ENCODE peak calls at places on chromosomes 5 and 9, in eight cellular contexts. One of them, this sample, is unnamed.
A peak's percentile ranks its signal among the peaks of the same experiment; 100 is the strongest.

GRCh38 chr9:6356904-6357303 is 28.7 kb downstream of the TPD52L3 start:
- DNase-seq in mesothelial cell of epicardium: no peak
- DNase-seq in stimulated activated naive CD8-positive, alpha-beta T cell treated with anti-CD3 and anti-CD28 coated beads, Interleukin-15, amount 100 ng/mL, for 72 hours: no peak
- DNase-seq in B cell: no peak
- DNase-seq in NCI-H1105 treated with DMSO at 0.1 percent for 48 hours: no peak
- DNase-seq in EL: no peak
- DNase-seq in HCEC 1CT: no peak
- DNase-seq in GM19239: no peak
- DNase-seq in this sample: no peak

GRCh38 chr5:83077662-83078261 is 415 bp downstream of the XRCC4 start:
- DNase-seq in mesothelial cell of epicardium: no peak
- DNase-seq in stimulated activated naive CD8-positive, alpha-beta T cell treated with anti-CD3 and anti-CD28 coated beads, Interleukin-15, amount 100 ng/mL, for 72 hours: no peak
- DNase-seq in B cell: no peak
- DNase-seq in NCI-H1105 treated with DMSO at 0.1 percent for 48 hours: no peak
- DNase-seq in EL: peak; percentile 45
- DNase-seq in HCEC 1CT: peak; percentile 37
- DNase-seq in GM19239: no peak
- DNase-seq in this sample: no peak

GRCh38 chr9:112354081-112354743 is 20.8 kb upstream of the PTBP3 start:
- DNase-seq in mesothelial cell of epicardium: no peak
- DNase-seq in stimulated activated naive CD8-positive, alpha-beta T cell treated with anti-CD3 and anti-CD28 coated beads, Interleukin-15, amount 100 ng/mL, for 72 hours: no peak
- DNase-seq in B cell: no peak
- DNase-seq in NCI-H1105 treated with DMSO at 0.1 percent for 48 hours: no peak
- DNase-seq in EL: no peak
- DNase-seq in HCEC 1CT: no peak
- DNase-seq in GM19239: no peak
- DNase-seq in this sample: no peak

GRCh38 chr9:4327504-4328191 is 27.8 kb upstream of the GLIS3 start:
- DNase-seq in mesothelial cell of epicardium: no peak
- DNase-seq in stimulated activated naive CD8-positive, alpha-beta T cell treated with anti-CD3 and anti-CD28 coated beads, Interleukin-15, amount 100 ng/mL, for 72 hours: no peak
- DNase-seq in B cell: no peak
- DNase-seq in NCI-H1105 treated with DMSO at 0.1 percent for 48 hours: no peak
- DNase-seq in EL: peak; percentile 88
- DNase-seq in HCEC 1CT: peak; percentile 58
- DNase-seq in GM19239: no peak
- DNase-seq in this sample: no peak

GRCh38 chr5:153896701-153897100 is 142.0 kb downstream of the FAM114A2 start:
- DNase-seq in mesothelial cell of epicardium: no peak
- DNase-seq in stimulated activated naive CD8-positive, alpha-beta T cell treated with anti-CD3 and anti-CD28 coated beads, Interleukin-15, amount 100 ng/mL, for 72 hours: no peak
- DNase-seq in B cell: no peak
- DNase-seq in NCI-H1105 treated with DMSO at 0.1 percent for 48 hours: peak; percentile 81
- DNase-seq in EL: peak; percentile 66
- DNase-seq in HCEC 1CT: peak; percentile 77
- DNase-seq in GM19239: peak; percentile 18
- DNase-seq in this sample: no peak

GRCh38 chr5:175460126-175460525 is 16.1 kb upstream of the DRD1 start:
- DNase-seq in mesothelial cell of epicardium: no peak
- DNase-seq in stimulated activated naive CD8-positive, alpha-beta T cell treated with anti-CD3 and anti-CD28 coated beads, Interleukin-15, amount 100 ng/mL, for 72 hours: no peak
- DNase-seq in B cell: no peak
- DNase-seq in NCI-H1105 treated with DMSO at 0.1 percent for 48 hours: peak; percentile 39
- DNase-seq in EL: peak; percentile 17
- DNase-seq in HCEC 1CT: no peak
- DNase-seq in GM19239: no peak
- DNase-seq in this sample: no peak

GRCh38 chr9:135910197-135910596 is 2.9 kb upstream of the CAMSAP1 start:
- DNase-seq in mesothelial cell of epicardium: no peak
- DNase-seq in stimulated activated naive CD8-positive, alpha-beta T cell treated with anti-CD3 and anti-CD28 coated beads, Interleukin-15, amount 100 ng/mL, for 72 hours: no peak
- DNase-seq in B cell: no peak
- DNase-seq in NCI-H1105 treated with DMSO at 0.1 percent for 48 hours: no peak
- DNase-seq in EL: no peak
- DNase-seq in HCEC 1CT: no peak
- DNase-seq in GM19239: no peak
- DNase-seq in this sample: no peak

GRCh38 chr5:149438711-149439132 is 59.6 kb upstream of the IL17B start:
- DNase-seq in mesothelial cell of epicardium: no peak
- DNase-seq in stimulated activated naive CD8-positive, alpha-beta T cell treated with anti-CD3 and anti-CD28 coated beads, Interleukin-15, amount 100 ng/mL, for 72 hours: no peak
- DNase-seq in B cell: no peak
- DNase-seq in NCI-H1105 treated with DMSO at 0.1 percent for 48 hours: no peak
- DNase-seq in EL: no peak
- DNase-seq in HCEC 1CT: no peak
- DNase-seq in GM19239: no peak
- DNase-seq in this sample: no peak

GRCh38 chr5:93512799-93513198 is 68.2 kb downstream of the NR2F1-AS1 start:
- DNase-seq in mesothelial cell of epicardium: no peak
- DNase-seq in stimulated activated naive CD8-positive, alpha-beta T cell treated with anti-CD3 and anti-CD28 coated beads, Interleukin-15, amount 100 ng/mL, for 72 hours: no peak
- DNase-seq in B cell: no peak
- DNase-seq in NCI-H1105 treated with DMSO at 0.1 percent for 48 hours: no peak
- DNase-seq in EL: peak; percentile 87
- DNase-seq in HCEC 1CT: peak; percentile 92
- DNase-seq in GM19239: no peak
- DNase-seq in this sample: peak; percentile 56

GRCh38 chr9:12849486-12850010 is 74.7 kb downstream of the LURAP1L start:
- DNase-seq in mesothelial cell of epicardium: no peak
- DNase-seq in stimulated activated naive CD8-positive, alpha-beta T cell treated with anti-CD3 and anti-CD28 coated beads, Interleukin-15, amount 100 ng/mL, for 72 hours: no peak
- DNase-seq in B cell: no peak
- DNase-seq in NCI-H1105 treated with DMSO at 0.1 percent for 48 hours: peak; percentile 13
- DNase-seq in EL: no peak
- DNase-seq in HCEC 1CT: no peak
- DNase-seq in GM19239: no peak
- DNase-seq in this sample: no peak

GRCh38 chr5:50727149-50727496 is 60.7 kb downstream of the PARP8 start:
- DNase-seq in mesothelial cell of epicardium: no peak
- DNase-seq in stimulated activated naive CD8-positive, alpha-beta T cell treated with anti-CD3 and anti-CD28 coated beads, Interleukin-15, amount 100 ng/mL, for 72 hours: no peak
- DNase-seq in B cell: no peak
- DNase-seq in NCI-H1105 treated with DMSO at 0.1 percent for 48 hours: no peak
- DNase-seq in EL: peak; percentile 21
- DNase-seq in HCEC 1CT: peak; percentile 20
- DNase-seq in GM19239: no peak
- DNase-seq in this sample: no peak

GRCh38 chr9:26809795-26810194 is 82.8 kb downstream of the CAAP1 start:
- DNase-seq in mesothelial cell of epicardium: no peak
- DNase-seq in stimulated activated naive CD8-positive, alpha-beta T cell treated with anti-CD3 and anti-CD28 coated beads, Interleukin-15, amount 100 ng/mL, for 72 hours: no peak
- DNase-seq in B cell: no peak
- DNase-seq in NCI-H1105 treated with DMSO at 0.1 percent for 48 hours: no peak
- DNase-seq in EL: peak; percentile 77
- DNase-seq in HCEC 1CT: peak; percentile 63
- DNase-seq in GM19239: no peak
- DNase-seq in this sample: peak; percentile 54

GRCh38 chr5:177388521-177389052 is 4.4 kb downstream of the SLC34A1 start:
- DNase-seq in mesothelial cell of epicardium: no peak
- DNase-seq in stimulated activated naive CD8-positive, alpha-beta T cell treated with anti-CD3 and anti-CD28 coated beads, Interleukin-15, amount 100 ng/mL, for 72 hours: no peak
- DNase-seq in B cell: no peak
- DNase-seq in NCI-H1105 treated with DMSO at 0.1 percent for 48 hours: no peak
- DNase-seq in EL: no peak
- DNase-seq in HCEC 1CT: no peak
- DNase-seq in GM19239: no peak
- DNase-seq in this sample: no peak

This sample was measured in RCC 7860.